ENCODE peak calls at places on chromosomes 3 and 15, in six cellular contexts. D is left colon, J is NCI-H446, Z is T-helper 9 cell, S is skeletal muscle cell, E is AG10803. F is an unnamed sample.

GRCh38 chr15:55253580-55253979 is 36.0 kb downstream of the RAB27A start:
- DNase-seq in D (no peak), J (no peak), Z (no peak), S (peak; percentile 72), E (peak; percentile 59), F (no peak)

GRCh38 chr3:45011756-45012441 is 14.2 kb upstream of the CLEC3B start:
- DNase-seq in D (no peak), J (no peak), Z (no peak), S (peak; percentile 97), E (peak; percentile 97), F (no peak)

GRCh38 chr3:10195692-10196091 is 31.0 kb downstream of the IRAK2 start:
- DNase-seq in D (no peak), J (no peak), Z (no peak), S (no peak), E (no peak), F (no peak)

GRCh38 chr15:45943255-45943654 is 308.4 kb downstream of the SQOR start:
- DNase-seq in D (no peak), J (no peak), Z (no peak), S (no peak), E (no peak), F (no peak)

GRCh38 chr3:182904164-182904563 is 76.2 kb downstream of the DCUN1D1 start:
- DNase-seq in D (no peak), J (no peak), Z (no peak), S (no peak), E (no peak), F (no peak)

GRCh38 chr3:168024537-168024941 is 71.2 kb downstream of the GOLIM4 start:
- DNase-seq in D (no peak), J (no peak), Z (no peak), S (peak; percentile 87), E (peak; percentile 86), F (peak; percentile 92)

GRCh38 chr3:27326211-27326948 is 42.8 kb downstream of the NEK10 start:
- DNase-seq in D (peak; percentile 44), J (peak; percentile 10), Z (no peak), S (peak; percentile 90), E (peak; percentile 97), F (no peak)

GRCh38 chr3:108124337-108125150 is 33.7 kb upstream of the CD47 start:
- DNase-seq in D (no peak), J (no peak), Z (peak; percentile 39), S (no peak), E (no peak), F (no peak)

GRCh38 chr3:127204841-127205582 is 12.1 kb downstream of the PRR23E start:
- DNase-seq in D (no peak), J (no peak), Z (no peak), S (no peak), E (no peak), F (no peak)

GRCh38 chr3:172031957-172032356 is 7.4 kb upstream of the FNDC3B start:
- DNase-seq in D (no peak), J (no peak), Z (no peak), S (no peak), E (no peak), F (no peak)